ENCODE peak calls at places on chromosome 20, in seven cellular contexts. One of them, this sample, is unnamed.

GRCh38 chr20:23765578-23765977 is 14.8 kb upstream of the CST1 start:
- DNase-seq in HFFc6: no peak
- DNase-seq in CD4-positive, alpha-beta memory T cell: no peak
- DNase-seq in heart left ventricle: no peak
- DNase-seq in hypothalamus: no peak
- DNase-seq in head of caudate nucleus: no peak
- DNase-seq in activated gamma-delta T cell treated with Interleukin-2 at 50 U/mL for 16 hours: no peak
- DNase-seq in this sample: no peak

GRCh38 chr20:50175938-50176933 is 14.4 kb upstream of the CEBPB start:
- DNase-seq in hypothalamus: no peak
- DNase-seq in HFFc6: no peak
- DNase-seq in heart left ventricle: no peak
- DNase-seq in CD4-positive, alpha-beta memory T cell: no peak
- DNase-seq in activated gamma-delta T cell treated with Interleukin-2 at 50 U/mL for 16 hours: no peak
- DNase-seq in head of caudate nucleus: peak
- DNase-seq in this sample: no peak

GRCh38 chr20:59800309-59800708 is 133.1 kb downstream of the SYCP2 start:
- DNase-seq in heart left ventricle: no peak
- DNase-seq in head of caudate nucleus: no peak
- DNase-seq in HFFc6: no peak
- DNase-seq in hypothalamus: no peak
- DNase-seq in CD4-positive, alpha-beta memory T cell: no peak
- DNase-seq in activated gamma-delta T cell treated with Interleukin-2 at 50 U/mL for 16 hours: no peak
- DNase-seq in this sample: no peak

GRCh38 chr20:36404435-36404978 is 98.4 kb downstream of the DLGAP4 start:
- DNase-seq in CD4-positive, alpha-beta memory T cell: no peak
- DNase-seq in HFFc6: no peak
- DNase-seq in head of caudate nucleus: no peak
- DNase-seq in activated gamma-delta T cell treated with Interleukin-2 at 50 U/mL for 16 hours: no peak
- DNase-seq in hypothalamus: no peak
- DNase-seq in heart left ventricle: no peak
- DNase-seq in this sample: no peak

GRCh38 chr20:53883098-53883762 is 187.2 kb downstream of the BCAS1 start:
- DNase-seq in HFFc6: peak
- DNase-seq in head of caudate nucleus: no peak
- DNase-seq in CD4-positive, alpha-beta memory T cell: no peak
- DNase-seq in heart left ventricle: no peak
- DNase-seq in activated gamma-delta T cell treated with Interleukin-2 at 50 U/mL for 16 hours: no peak
- DNase-seq in hypothalamus: no peak
- DNase-seq in this sample: no peak

GRCh38 chr20:21235713-21236445 is 67.3 kb upstream of the XRN2 start:
- DNase-seq in CD4-positive, alpha-beta memory T cell: peak
- DNase-seq in HFFc6: peak
- DNase-seq in activated gamma-delta T cell treated with Interleukin-2 at 50 U/mL for 16 hours: peak
- DNase-seq in heart left ventricle: peak
- DNase-seq in head of caudate nucleus: peak
- DNase-seq in hypothalamus: peak
- DNase-seq in this sample: peak

GRCh38 chr20:48467622-48468021 is 360.2 kb downstream of the PREX1 start:
- DNase-seq in head of caudate nucleus: no peak
- DNase-seq in hypothalamus: no peak
- DNase-seq in CD4-positive, alpha-beta memory T cell: no peak
- DNase-seq in heart left ventricle: no peak
- DNase-seq in HFFc6: no peak
- DNase-seq in activated gamma-delta T cell treated with Interleukin-2 at 50 U/mL for 16 hours: no peak
- DNase-seq in this sample: no peak

GRCh38 chr20:20969701-20970100 is 136.5 kb downstream of the LINC00237 start:
- DNase-seq in CD4-positive, alpha-beta memory T cell: no peak
- DNase-seq in hypothalamus: no peak
- DNase-seq in HFFc6: no peak
- DNase-seq in head of caudate nucleus: no peak
- DNase-seq in activated gamma-delta T cell treated with Interleukin-2 at 50 U/mL for 16 hours: no peak
- DNase-seq in heart left ventricle: no peak
- DNase-seq in this sample: no peak

GRCh38 chr20:24708411-24709295 is 239.2 kb downstream of the SYNDIG1 start:
- DNase-seq in head of caudate nucleus: no peak
- DNase-seq in hypothalamus: no peak
- DNase-seq in HFFc6: no peak
- DNase-seq in heart left ventricle: no peak
- DNase-seq in activated gamma-delta T cell treated with Interleukin-2 at 50 U/mL for 16 hours: no peak
- DNase-seq in CD4-positive, alpha-beta memory T cell: no peak
- DNase-seq in this sample: no peak

GRCh38 chr20:59598625-59599310 is 5.6 kb upstream of the PHACTR3 start:
- DNase-seq in HFFc6: no peak
- DNase-seq in heart left ventricle: no peak
- DNase-seq in head of caudate nucleus: peak
- DNase-seq in activated gamma-delta T cell treated with Interleukin-2 at 50 U/mL for 16 hours: no peak
- DNase-seq in CD4-positive, alpha-beta memory T cell: peak
- DNase-seq in hypothalamus: peak
- DNase-seq in this sample: peak

GRCh38 chr20:25275813-25276532 is 28.1 kb downstream of the PYGB start:
- DNase-seq in heart left ventricle: peak
- DNase-seq in CD4-positive, alpha-beta memory T cell: no peak
- DNase-seq in head of caudate nucleus: peak
- DNase-seq in activated gamma-delta T cell treated with Interleukin-2 at 50 U/mL for 16 hours: peak
- DNase-seq in HFFc6: no peak
- DNase-seq in hypothalamus: no peak
- DNase-seq in this sample: no peak

GRCh38 chr20:58135441-58136170 is 92.8 kb downstream of the ANKRD60 start:
- DNase-seq in HFFc6: no peak
- DNase-seq in CD4-positive, alpha-beta memory T cell: no peak
- DNase-seq in activated gamma-delta T cell treated with Interleukin-2 at 50 U/mL for 16 hours: no peak
- DNase-seq in head of caudate nucleus: no peak
- DNase-seq in heart left ventricle: no peak
- DNase-seq in hypothalamus: no peak
- DNase-seq in this sample: no peak

GRCh38 chr20:52490715-52491430 is 299.3 kb upstream of the ZFP64 start:
- DNase-seq in heart left ventricle: no peak
- DNase-seq in activated gamma-delta T cell treated with Interleukin-2 at 50 U/mL for 16 hours: no peak
- DNase-seq in HFFc6: peak
- DNase-seq in head of caudate nucleus: no peak
- DNase-seq in CD4-positive, alpha-beta memory T cell: no peak
- DNase-seq in hypothalamus: no peak
- DNase-seq in this sample: no peak

GRCh38 chr20:2708665-2709064 is 16.1 kb downstream of the EBF4 start:
- DNase-seq in hypothalamus: no peak
- DNase-seq in heart left ventricle: no peak
- DNase-seq in HFFc6: no peak
- DNase-seq in activated gamma-delta T cell treated with Interleukin-2 at 50 U/mL for 16 hours: no peak
- DNase-seq in head of caudate nucleus: no peak
- DNase-seq in CD4-positive, alpha-beta memory T cell: no peak
- DNase-seq in this sample: no peak